ENCODE peak calls at places on chromosomes 11 and 22, in eight cellular contexts. K is cardiac fibroblast, N is thyroid gland, V is lower leg skin, X is nephron progenitor cell, U is thoracic aorta, O is foreskin keratinocyte, W is psoas muscle. E is an unnamed sample.

GRCh38 chr11:34595391-34595790 is 25.5 kb upstream of the EHF start:
- DNase-seq in O (no peak), W (no peak), V (no peak), U (no peak), N (no peak), X (no peak), K (peak), E (no peak)

GRCh38 chr11:83070044-83070877 is 1.4 kb downstream of the RAB30 start:
- DNase-seq in K (peak), O (no peak), V (no peak), N (peak), W (no peak), U (no peak), X (peak), E (no peak)

GRCh38 chr11:72787262-72788104 is 6.4 kb downstream of the STARD10 start:
- DNase-seq in N (peak), K (no peak), U (no peak), W (no peak), V (no peak), O (no peak), X (no peak), E (peak)

GRCh38 chr11:17343907-17344306 is 7.7 kb upstream of the NCR3LG1 start:
- DNase-seq in N (no peak), U (no peak), K (peak), W (no peak), O (peak), V (no peak), X (no peak), E (no peak)

GRCh38 chr11:44575288-44575672 is 9.8 kb downstream of the CD82 start:
- DNase-seq in K (peak), X (no peak), W (no peak), V (no peak), N (no peak), U (no peak), O (peak), E (no peak)

GRCh38 chr22:30344447-30345200 is 12.1 kb downstream of the SF3A1 start:
- DNase-seq in V (no peak), X (no peak), K (no peak), O (no peak), W (no peak), N (no peak), U (no peak), E (no peak)

GRCh38 chr22:45312856-45313255 is 3.1 kb downstream of the FAM118A start:
- DNase-seq in V (no peak), O (no peak), K (no peak), X (no peak), U (no peak), N (no peak), W (no peak), E (no peak)

GRCh38 chr11:66267039-66267378 is 1.4 kb upstream of the RAB1B start:
- DNase-seq in X (no peak), W (no peak), O (no peak), U (no peak), V (no peak), N (no peak), K (no peak), E (no peak)

GRCh38 chr11:10927533-10927932 is 69.7 kb upstream of the ZBED5 start:
- DNase-seq in V (peak), U (no peak), W (no peak), X (no peak), O (no peak), K (no peak), N (peak), E (no peak)

GRCh38 chr11:75790986-75791385 is 22.4 kb downstream of the DGAT2 start:
- DNase-seq in O (no peak), V (no peak), U (no peak), W (peak), K (no peak), X (no peak), N (no peak), E (no peak)

GRCh38 chr11:18171377-18172000 is 1.1 kb upstream of the MRGPRX4 start:
- DNase-seq in X (peak), W (no peak), V (no peak), U (no peak), K (peak), N (peak), O (no peak), E (no peak)

GRCh38 chr11:92979176-92979575 is 9.7 kb downstream of the MTNR1B start:
- DNase-seq in U (no peak), N (no peak), V (no peak), X (no peak), K (peak), O (no peak), W (no peak), E (no peak)

GRCh38 chr11:2929511-2929879 is 275 bp upstream of the PHLDA2 start:
- DNase-seq in X (peak), V (no peak), O (peak), N (peak), W (peak), K (peak), U (peak), E (peak)

GRCh38 chr11:68302256-68303054 is 9.9 kb upstream of the LRP5 start:
- DNase-seq in W (no peak), X (no peak), U (no peak), V (no peak), N (no peak), K (peak), O (no peak), E (no peak)

GRCh38 chr11:8267831-8268529 is 4.3 kb upstream of the LMO1 start:
- DNase-seq in W (no peak), V (no peak), U (no peak), O (no peak), K (no peak), X (peak), N (peak), E (no peak)

GRCh38 chr11:76596652-76597051 is 73.9 kb downstream of the LRRC32 start:
- DNase-seq in V (no peak), X (no peak), N (no peak), O (no peak), U (no peak), W (no peak), K (no peak), E (no peak)

GRCh38 chr22:29799217-29799680 is 32.1 kb downstream of the UQCR10 start:
- DNase-seq in U (peak), V (peak), X (no peak), N (peak), K (peak), W (peak), O (no peak), E (no peak)

GRCh38 chr22:30332551-30332950 is 5.8 kb upstream of the TBC1D10A start:
- DNase-seq in X (no peak), O (no peak), U (no peak), K (no peak), W (no peak), V (no peak), N (no peak), E (no peak)

GRCh38 chr11:123438191-123438627 is 8.1 kb downstream of the GRAMD1B start:
- DNase-seq in U (no peak), X (peak), O (no peak), V (no peak), K (no peak), N (peak), W (no peak), E (no peak)

GRCh38 chr11:65417702-65418430 is 4.7 kb upstream of the NEAT1 start:
- DNase-seq in X (peak), K (peak), V (no peak), U (no peak), O (no peak), N (peak), W (peak), E (no peak)

GRCh38 chr11:38824573-38824972 is 2226.5 kb upstream of the RAG2 start:
- DNase-seq in X (no peak), O (no peak), V (no peak), K (peak), W (no peak), N (no peak), U (no peak), E (no peak)

GRCh38 chr11:8717876-8718753 is 35.5 kb downstream of the RPL27A start:
- DNase-seq in O (no peak), W (peak), K (peak), N (peak), U (no peak), V (no peak), X (no peak), E (no peak)

GRCh38 chr11:77560605-77561004 is 29.1 kb upstream of the AQP11 start:
- DNase-seq in W (no peak), X (no peak), K (peak), O (peak), U (no peak), N (no peak), V (no peak), E (no peak)

GRCh38 chr11:111541209-111542061 is 915 bp downstream of the LAYN start:
- DNase-seq in X (peak), K (peak), W (peak), N (peak), V (no peak), O (no peak), U (peak), E (peak)

GRCh38 chr11:133360860-133361688 is 171.2 kb downstream of the OPCML start:
- DNase-seq in K (no peak), U (no peak), W (no peak), N (no peak), X (no peak), V (no peak), O (no peak), E (no peak)

GRCh38 chr11:65615950-65616574 is 486 bp downstream of the PCNX3 start:
- DNase-seq in O (no peak), W (no peak), K (peak), U (no peak), X (peak), N (no peak), V (no peak), E (peak)

GRCh38 chr11:119794756-119795155 is 65.8 kb upstream of the NECTIN1 start:
- DNase-seq in X (no peak), V (no peak), O (no peak), K (no peak), U (no peak), N (no peak), W (no peak), E (no peak)

GRCh38 chr11:19294444-19294843 is 53.7 kb upstream of the E2F8 start:
- DNase-seq in K (no peak), V (no peak), W (no peak), O (no peak), N (no peak), U (no peak), X (no peak), E (no peak)

GRCh38 chr11:1140642-1141490 is 16.9 kb upstream of the MUC5AC start:
- DNase-seq in K (no peak), X (peak), N (no peak), O (no peak), U (no peak), V (no peak), W (no peak), E (no peak)

GRCh38 chr11:108632041-108632440 is 32.8 kb upstream of the DDX10 start:
- DNase-seq in K (no peak), U (no peak), O (no peak), V (no peak), W (no peak), N (no peak), X (no peak), E (no peak)

GRCh38 chr11:116579857-116580727 is 192.7 kb downstream of the BUD13 start:
- DNase-seq in X (peak), U (no peak), N (no peak), K (no peak), O (no peak), V (no peak), W (no peak), E (peak)

GRCh38 chr11:70129051-70129592 is 51.0 kb downstream of the ANO1 start:
- DNase-seq in O (no peak), N (no peak), V (no peak), K (no peak), W (no peak), X (no peak), U (no peak), E (no peak)

GRCh38 chr11:70130636-70131035 is 52.5 kb downstream of the ANO1 start:
- DNase-seq in O (no peak), W (no peak), V (no peak), U (no peak), K (no peak), N (no peak), X (no peak), E (no peak)

GRCh38 chr11:70126494-70126893 is 48.4 kb downstream of the ANO1 start:
- DNase-seq in U (no peak), V (no peak), N (no peak), K (no peak), W (no peak), O (peak), X (no peak), E (no peak)

GRCh38 chr11:70127653-70128434 is 49.7 kb downstream of the ANO1 start:
- DNase-seq in W (no peak), K (peak), X (no peak), O (no peak), V (no peak), N (no peak), U (no peak), E (no peak)

GRCh38 chr11:70128435-70128906 is 50.4 kb downstream of the ANO1 start:
- DNase-seq in U (peak), W (no peak), V (no peak), N (no peak), K (peak), X (peak), O (no peak), E (no peak)
- TF ChIP-seq CTCF in U (peak), W (no peak), V (no peak), N (no peak), K (no peak), X (no peak), O (peak), E (no peak)

DNA sequence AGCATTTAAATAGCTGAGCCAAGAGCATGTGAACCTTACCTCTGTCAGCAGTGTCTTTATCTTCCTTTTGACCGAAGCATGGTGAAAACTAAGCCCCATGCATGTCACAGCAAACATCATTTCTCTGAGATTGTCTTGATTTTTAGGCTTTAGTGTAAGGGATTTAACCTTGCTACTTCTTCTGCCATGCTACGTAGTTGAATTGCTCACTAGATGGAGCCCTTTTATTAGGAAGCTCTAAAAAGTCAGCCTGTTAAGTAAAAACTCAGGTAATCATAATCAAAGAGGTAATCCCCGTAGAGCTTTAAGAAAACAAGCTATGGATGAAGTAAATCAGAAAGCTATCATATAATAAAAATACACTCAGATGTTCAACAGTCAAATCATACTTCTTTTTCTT is 149.5 kb downstream of the PGR start:
- DNase-seq in V (no peak), X (no peak), O (no peak), K (peak), W (no peak), N (no peak), U (no peak), E (no peak)
- TF ChIP-seq CTCF in V (no peak), X (peak), O (peak), K (peak), W (peak), N (no peak), U (no peak), E (no peak)

GRCh38 chr11:100010393-100010792 is 676.7 kb upstream of the ARHGAP42 start:
- DNase-seq in V (no peak), X (no peak), U (no peak), N (no peak), K (no peak), O (no peak), W (no peak), E (no peak)
- TF ChIP-seq CTCF in V (no peak), X (no peak), U (no peak), N (no peak), K (no peak), O (peak), W (no peak), E (peak)

GRCh38 chr11:43574949-43575915 is 105.3 kb upstream of the HSD17B12 start:
- DNase-seq in N (no peak), X (peak), V (no peak), O (no peak), U (no peak), W (no peak), K (peak), E (peak)
- TF ChIP-seq CTCF in N (no peak), X (no peak), V (no peak), O (no peak), U (no peak), W (no peak), K (no peak), E (no peak)

DNA sequence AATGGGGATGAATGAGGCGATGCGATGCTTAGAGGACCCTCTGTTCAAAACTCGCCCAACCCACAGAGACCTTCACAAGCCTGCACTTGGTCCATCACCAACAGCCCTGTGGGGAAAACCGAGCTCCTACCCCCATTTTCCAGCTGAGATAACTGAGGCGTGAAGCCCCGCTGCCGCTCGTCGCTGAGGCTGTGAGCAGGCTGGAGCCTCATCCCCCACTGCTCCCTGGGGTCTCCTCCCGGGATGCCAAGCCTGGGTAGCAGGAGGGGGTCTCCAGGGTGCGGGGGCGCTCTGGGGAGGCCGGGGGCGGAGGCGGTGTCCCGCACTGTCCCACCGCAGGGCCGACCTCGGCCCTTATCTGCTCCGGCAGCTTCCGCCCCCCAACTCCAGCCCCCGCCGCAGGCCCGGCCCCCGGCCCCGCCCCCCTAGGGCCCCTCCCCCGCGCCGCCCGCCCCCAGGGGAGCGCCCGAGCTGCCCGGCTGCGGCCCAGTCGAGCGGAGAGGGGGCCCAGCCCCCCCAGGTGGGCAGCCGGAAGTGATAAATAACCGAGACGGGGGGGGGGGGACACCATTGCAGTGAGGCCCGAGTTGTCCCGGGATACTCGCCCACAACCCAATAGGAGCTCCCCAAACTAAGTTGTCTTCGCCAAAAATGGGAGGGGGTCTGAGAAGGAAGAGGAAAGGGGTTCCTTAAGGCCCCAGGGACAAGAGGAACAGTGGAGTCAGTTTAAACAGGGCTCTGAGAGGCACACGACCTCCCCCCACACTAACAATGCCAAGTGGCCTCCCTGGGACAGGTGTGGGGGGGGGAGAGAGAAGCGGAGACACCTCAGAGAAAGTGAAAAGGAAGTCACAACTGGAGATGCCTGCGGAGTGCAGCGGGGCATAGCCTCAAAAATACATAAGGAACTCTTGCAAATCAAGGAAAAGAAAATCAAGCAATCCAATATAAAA is 8.3 kb upstream of the SLC39A13 start:
- DNase-seq in V (no peak), O (no peak), N (peak), K (no peak), W (peak), X (peak), U (no peak), E (peak)
- TF ChIP-seq CTCF in V (no peak), O (no peak), N (no peak), K (no peak), W (no peak), X (no peak), U (no peak), E (no peak)

DNA sequence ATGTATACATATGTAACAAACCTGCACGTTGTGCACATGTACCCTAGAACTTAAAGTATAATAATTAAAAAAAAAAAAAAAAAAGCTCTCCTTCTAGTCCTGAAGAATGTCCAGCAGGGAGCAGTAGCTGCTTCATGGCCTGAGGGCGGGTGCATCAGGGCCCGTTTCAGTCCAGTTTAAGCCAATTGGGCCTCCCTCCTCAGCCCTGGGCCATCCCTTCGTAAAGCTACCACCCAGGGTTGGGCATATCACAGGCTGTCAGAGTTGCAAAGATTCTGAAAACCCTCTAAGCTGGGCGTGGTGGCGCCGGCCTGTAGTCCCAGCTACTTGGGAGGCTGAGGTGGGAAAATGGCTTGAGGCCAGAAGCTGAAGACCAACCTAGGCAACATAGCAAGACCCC is 5.4 kb downstream of the TMPRSS13 start:
- DNase-seq in U (no peak), X (no peak), V (no peak), N (no peak), K (no peak), W (no peak), O (no peak), E (no peak)
- TF ChIP-seq CTCF in U (no peak), X (no peak), V (no peak), N (no peak), K (no peak), W (no peak), O (peak), E (no peak)

GRCh38 chr11:13775471-13775870 is 107.0 kb downstream of the FAR1 start:
- DNase-seq in X (no peak), W (no peak), O (no peak), N (no peak), V (no peak), U (no peak), K (no peak), E (no peak)

GRCh38 chr11:13772223-13773046 is 104.0 kb downstream of the FAR1 start:
- DNase-seq in V (no peak), W (no peak), U (no peak), N (no peak), X (peak), O (peak), K (peak), E (peak)

GRCh38 chr11:13777341-13777985 is 109.0 kb downstream of the FAR1 start:
- DNase-seq in X (no peak), U (no peak), K (no peak), V (no peak), O (no peak), N (no peak), W (no peak), E (no peak)

GRCh38 chr11:13778345-13778744 is 109.9 kb downstream of the FAR1 start:
- DNase-seq in K (no peak), N (no peak), X (no peak), O (no peak), V (no peak), U (no peak), W (no peak), E (no peak)

GRCh38 chr11:13776134-13776815 is 107.8 kb downstream of the FAR1 start:
- DNase-seq in K (no peak), W (no peak), N (no peak), U (no peak), V (no peak), X (peak), O (no peak), E (no peak)
- TF ChIP-seq CTCF in K (peak), W (no peak), N (no peak), U (no peak), V (no peak), X (peak), O (peak), E (no peak)

GRCh38 chr11:101321222-101321621 is 191.6 kb upstream of the PGR start:
- DNase-seq in N (peak), V (no peak), O (peak), X (no peak), W (no peak), U (no peak), K (no peak), E (no peak)
- TF ChIP-seq CTCF in N (no peak), V (no peak), O (no peak), X (no peak), W (no peak), U (no peak), K (no peak), E (no peak)

E was measured in GM13977.